ENCODE peak calls at places on chromosome 13, in nine cellular contexts. A is neural progenitor cell, Y is SK-N-SH, D is GM23248, B is GM23338, N is PC-3, S is hepatocyte, W is HCT116, K is MM.1S. L is an unnamed sample.

GRCh38 chr13:20182231-20182846 is 10.4 kb downstream of the GJB2 start:
- DNase-seq in A (peak; percentile 81), W (peak; percentile 57), K (peak; percentile 53), B (peak; percentile 79), Y (peak; percentile 84), D (peak; percentile 83), N (peak; percentile 86), S (peak; percentile 86), L (peak; percentile 73)

GRCh38 chr13:40408602-40409001 is 257.8 kb downstream of the FOXO1 start:
- DNase-seq in W (peak; percentile 40), S (no peak), A (no peak), B (no peak), D (peak; percentile 43), K (no peak), N (peak; percentile 87), Y (no peak), L (no peak)

GRCh38 chr13:86051134-86052103 is 252.2 kb upstream of the SLITRK6 start:
- DNase-seq in S (peak; percentile 8), Y (no peak), W (no peak), K (no peak), B (peak; percentile 4), N (peak; percentile 73), D (no peak), A (no peak), L (no peak)

GRCh38 chr13:101529419-101529818 is 76.9 kb downstream of the ITGBL1 start:
- DNase-seq in B (no peak), K (no peak), W (no peak), Y (no peak), D (peak; percentile 79), N (no peak), S (no peak), A (no peak), L (no peak)

GRCh38 chr13:94346261-94347019 is 133.0 kb downstream of the DCT start:
- DNase-seq in B (no peak), K (no peak), D (no peak), N (no peak), S (no peak), A (no peak), W (no peak), Y (no peak), L (no peak)

GRCh38 chr13:74103970-74104555 is 30.1 kb downstream of the KLF12 start:
- DNase-seq in B (no peak), D (no peak), A (no peak), Y (no peak), N (no peak), W (no peak), S (no peak), K (no peak), L (no peak)

GRCh38 chr13:101415358-101416174 is 742 bp downstream of the NALCN start:
- DNase-seq in S (no peak), K (peak; percentile 84), D (peak; percentile 10), A (peak; percentile 3), B (peak; percentile 17), N (no peak), Y (no peak), W (no peak), L (no peak)

GRCh38 chr13:98710521-98710920 is 42.0 kb downstream of the SLC15A1 start:
- DNase-seq in W (no peak), Y (no peak), A (no peak), N (no peak), B (no peak), K (no peak), D (no peak), S (no peak), L (no peak)

GRCh38 chr13:48602296-48603040 is 51.3 kb upstream of the CYSLTR2 start:
- DNase-seq in K (no peak), N (no peak), D (no peak), B (no peak), S (no peak), Y (no peak), A (no peak), W (no peak), L (no peak)

GRCh38 chr13:44974056-44974798 is 15.0 kb downstream of the NUFIP1 start:
- DNase-seq in S (no peak), W (no peak), B (no peak), D (peak; percentile 46), K (no peak), A (no peak), Y (no peak), N (no peak), L (no peak)

GRCh38 chr13:21058361-21058760 is 3.0 kb downstream of the LATS2 start:
- DNase-seq in W (no peak), Y (no peak), B (peak; percentile 52), S (no peak), D (peak; percentile 47), K (no peak), N (peak; percentile 58), A (no peak), L (no peak)

GRCh38 chr13:108036411-108036810 is 178.9 kb downstream of the LIG4 start:
- DNase-seq in Y (no peak), A (no peak), S (no peak), D (no peak), W (no peak), N (no peak), K (no peak), B (no peak), L (no peak)

GRCh38 chr13:23433171-23434153 is at the start of gene SACS:
- DNase-seq in W (no peak), D (peak; percentile 86), B (peak; percentile 98), S (peak; percentile 45), Y (peak; percentile 81), A (peak; percentile 95), N (peak; percentile 17), K (no peak), L (no peak)

GRCh38 chr13:113441661-113442060 is 11.6 kb downstream of the ADPRHL1 start:
- DNase-seq in B (no peak), N (no peak), D (no peak), A (no peak), K (no peak), Y (no peak), S (no peak), W (no peak), L (no peak)

GRCh38 chr13:105663182-105663581 is 872.3 kb downstream of the EFNB2 start:
- DNase-seq in B (no peak), D (no peak), K (no peak), S (no peak), A (no peak), N (no peak), Y (no peak), W (no peak), L (no peak)

GRCh38 chr13:99605417-99606321 is 104.4 kb downstream of the TM9SF2 start:
- DNase-seq in A (peak; percentile 70), K (peak; percentile 75), B (peak; percentile 75), N (peak; percentile 24), D (peak; percentile 52), W (peak; percentile 16), S (peak; percentile 73), Y (peak; percentile 64), L (peak; percentile 63)

GRCh38 chr13:52411629-52412028 is 5.7 kb upstream of the THSD1 start:
- DNase-seq in A (no peak), N (peak; percentile 5), D (peak; percentile 76), K (no peak), W (no peak), S (peak; percentile 51), Y (no peak), B (no peak), L (no peak)
- TF ChIP-seq EZH2phosphoT487 in A (no peak), N (no peak), D (no peak), K (no peak), W (no peak), S (no peak), Y (no peak), B (no peak), L (no peak)

DNA sequence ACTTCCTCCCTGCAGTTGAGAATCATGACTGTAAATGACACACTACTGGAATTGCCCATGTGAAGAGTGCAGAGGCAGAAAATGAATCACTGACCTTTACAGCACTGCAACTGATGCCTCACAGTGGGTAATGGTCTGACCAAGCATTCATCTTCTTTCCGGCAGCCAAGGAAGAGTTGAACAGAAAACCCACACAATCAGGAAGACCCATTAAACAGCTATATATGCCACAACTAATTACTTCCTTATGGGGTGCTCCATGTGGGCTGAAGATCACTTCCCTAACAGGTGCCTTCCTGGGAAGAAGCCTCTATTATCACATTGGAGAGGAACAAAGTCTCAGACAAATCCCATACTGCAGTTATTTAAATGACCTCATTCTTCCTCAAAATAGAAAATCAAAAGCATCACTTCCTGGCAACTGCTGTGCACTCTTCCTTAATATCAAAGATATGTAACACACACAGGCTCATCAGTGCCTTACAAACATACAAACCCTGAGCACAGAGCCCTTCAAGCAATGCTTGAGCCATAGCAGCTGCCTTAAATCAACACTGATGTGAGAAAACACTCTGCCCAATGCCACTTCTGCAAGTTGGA is 45.8 kb downstream of the RUBCNL start:
- DNase-seq in B (no peak), A (no peak), W (no peak), S (no peak), N (peak; percentile 56), Y (no peak), K (no peak), D (peak; percentile 92), L (peak; percentile 34)
- TF ChIP-seq EZH2phosphoT487 in B (no peak), A (no peak), W (no peak), S (no peak), N (no peak), Y (no peak), K (no peak), D (no peak), L (no peak)

GRCh38 chr13:53138369-53139036 is 109.9 kb downstream of the OLFM4 start:
- DNase-seq in K (no peak), B (no peak), Y (no peak), S (peak; percentile 57), D (peak; percentile 59), W (no peak), N (no peak), A (no peak), L (no peak)
- TF ChIP-seq EZH2phosphoT487 in K (no peak), B (no peak), Y (no peak), S (no peak), D (no peak), W (no peak), N (no peak), A (no peak), L (no peak)

DNA sequence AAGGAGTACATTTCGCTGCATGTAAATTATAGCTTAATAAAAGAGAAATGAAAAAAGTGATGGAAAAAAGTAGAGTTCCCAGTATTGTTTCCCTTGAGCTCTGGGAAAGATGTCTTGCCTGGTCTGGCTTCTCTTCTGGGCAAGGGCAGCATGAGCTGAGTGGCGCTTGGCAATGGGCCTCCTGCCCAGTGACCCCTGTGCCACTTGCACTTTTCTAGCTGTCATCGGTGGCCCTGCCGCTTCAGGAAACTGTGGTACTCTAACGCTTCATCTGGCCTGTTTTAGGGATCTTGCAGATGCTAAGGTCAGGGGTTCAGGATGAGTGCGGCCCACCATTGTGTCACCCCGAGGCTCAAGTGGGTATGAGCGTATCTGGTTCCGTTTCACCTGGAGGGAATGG is 161.4 kb downstream of the MTUS2 start:
- DNase-seq in Y (no peak), S (no peak), A (no peak), W (no peak), B (no peak), D (no peak), N (no peak), K (no peak), L (no peak)
- TF ChIP-seq EZH2phosphoT487 in Y (no peak), S (no peak), A (no peak), W (no peak), B (no peak), D (no peak), N (no peak), K (no peak), L (no peak)

GRCh38 chr13:51034906-51035305 is 76.2 kb downstream of the C13orf42 start:
- DNase-seq in S (peak; percentile 40), D (no peak), N (peak; percentile 82), W (no peak), Y (no peak), B (no peak), K (no peak), A (no peak), L (no peak)
- TF ChIP-seq EZH2phosphoT487 in S (no peak), D (no peak), N (no peak), W (no peak), Y (no peak), B (no peak), K (no peak), A (no peak), L (no peak)

L was measured in OCI-LY7.